ENCODE peak calls at places on chromosomes 6 and 20, in four cellular contexts. V is transverse colon, M is right atrium auricular region, R is PC-9. F is an unnamed sample.

GRCh38 chr6:132060591-132060990 is 109.4 kb upstream of the CCN2 start:
- DNase-seq in V (no peak), M (no peak), R (peak), F (peak)

GRCh38 chr6:109455161-109455501 is 441 bp downstream of the MICAL1 start:
- DNase-seq in V (peak), M (no peak), R (no peak), F (no peak)

GRCh38 chr6:109117346-109118035 is 22.2 kb downstream of the CEP57L1 start:
- DNase-seq in V (peak), M (no peak), R (no peak), F (no peak)

GRCh38 chr6:134394141-134394648 is 76.3 kb upstream of the SGK1 start:
- DNase-seq in V (no peak), M (no peak), R (no peak), F (no peak)

GRCh38 chr20:61864481-61864880 is 201.2 kb downstream of the TAF4 start:
- DNase-seq in V (no peak), M (no peak), R (no peak), F (no peak)

GRCh38 chr6:33607126-33607783 is 13.9 kb upstream of the ITPR3 start:
- DNase-seq in V (no peak), M (no peak), R (no peak), F (no peak)

GRCh38 chr6:163323274-163323673 is 91.2 kb upstream of the QKI start:
- DNase-seq in V (no peak), M (no peak), R (no peak), F (no peak)

GRCh38 chr20:4726710-4727391 is 5.1 kb downstream of the PRND start:
- DNase-seq in V (peak), M (no peak), R (no peak), F (peak)

GRCh38 chr6:157861184-157861583 is 38.1 kb downstream of the SNX9 start:
- DNase-seq in V (no peak), M (no peak), R (no peak), F (no peak)

GRCh38 chr20:44990425-44990824 is 24.1 kb downstream of the STK4 start:
- DNase-seq in V (no peak), M (no peak), R (no peak), F (no peak)

GRCh38 chr6:43912598-43913387 is 142.8 kb downstream of the VEGFA start:
- DNase-seq in V (no peak), M (no peak), R (no peak), F (no peak)

GRCh38 chr6:5259428-5259827 is 1.3 kb downstream of the LYRM4 start:
- DNase-seq in V (no peak), M (no peak), R (no peak), F (no peak)

GRCh38 chr20:53561505-53561904 is 32.1 kb downstream of the ZNF217 start:
- DNase-seq in V (no peak), M (no peak), R (no peak), F (no peak)

GRCh38 chr6:156980515-156980914 is 203.3 kb downstream of the ARID1B start:
- DNase-seq in V (no peak), M (no peak), R (peak), F (no peak)

GRCh38 chr6:121430514-121431460 is 4.7 kb upstream of the GJA1 start:
- DNase-seq in V (no peak), M (no peak), R (no peak), F (peak)
- H3K4me3 ChIP-seq in V (no peak), M (no peak), R (no peak), F (no peak)

DNA sequence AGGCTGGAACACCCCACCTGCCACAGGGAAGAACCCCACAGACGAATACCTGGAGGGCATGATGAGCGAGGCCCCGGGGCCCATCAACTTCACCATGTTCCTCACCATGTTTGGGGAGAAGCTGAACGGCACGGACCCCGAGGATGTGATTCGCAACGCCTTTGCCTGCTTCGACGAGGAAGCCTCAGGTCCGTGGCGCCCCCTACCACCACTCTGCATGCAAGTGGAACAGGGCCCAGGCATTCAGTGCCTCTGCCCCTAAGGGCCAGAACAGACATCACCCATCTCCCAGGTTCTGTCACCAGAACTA is 6.6 kb downstream of the MYL9 start:
- DNase-seq in V (no peak), M (no peak), R (no peak), F (no peak)
- TF ChIP-seq CTCF in V (no peak), M (no peak), R (no peak), F (peak)

DNA sequence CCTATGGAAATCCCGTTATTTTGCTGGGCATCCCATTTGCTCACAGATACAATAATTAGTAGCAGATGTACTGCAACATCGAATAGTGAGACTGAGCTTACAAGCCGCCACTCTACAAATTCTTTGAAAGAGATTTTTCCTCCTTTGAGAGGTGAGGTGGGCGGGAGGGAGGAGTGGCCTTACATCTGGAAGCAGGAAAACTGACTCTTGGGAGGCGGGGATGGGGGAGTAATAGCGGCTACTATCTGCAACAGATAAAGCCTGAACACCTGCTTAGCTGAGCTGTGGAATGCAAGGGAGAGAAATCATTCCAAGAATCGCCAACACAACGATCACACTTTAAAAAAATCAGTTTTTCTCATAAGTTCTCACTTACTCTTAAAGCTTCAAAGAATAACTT is 10.1 kb downstream of the GRIK2 start:
- DNase-seq in V (no peak), M (no peak), R (no peak), F (no peak)
- H3K27ac ChIP-seq in V (no peak), M (no peak), R (no peak), F (no peak)

DNA sequence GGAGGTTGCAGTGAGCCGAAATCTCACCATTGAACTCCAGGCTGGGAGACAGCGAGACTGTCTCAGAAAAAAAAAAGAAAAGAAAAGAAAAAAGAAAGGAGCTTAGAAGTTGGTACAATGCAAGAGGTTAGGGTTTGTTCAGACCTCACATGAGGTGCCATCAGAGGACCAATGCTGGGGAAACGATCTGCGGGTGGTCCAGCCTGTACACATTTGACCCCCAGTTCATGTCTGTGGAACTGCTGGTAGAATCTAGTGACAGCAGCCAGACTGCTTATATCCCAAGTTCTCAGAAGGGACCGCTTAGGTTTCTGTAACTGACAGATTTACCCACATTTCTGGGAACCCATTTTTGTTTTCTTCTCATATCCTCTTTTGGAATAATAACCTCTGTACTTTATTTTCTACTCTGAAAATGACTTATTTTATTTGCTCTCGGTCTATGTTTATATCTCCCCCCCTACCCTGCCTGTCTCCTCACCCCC is 4.7 kb downstream of the PPP1R18 start:
- DNase-seq in V (no peak), M (no peak), R (no peak), F (no peak)
- H3K4me3 ChIP-seq in V (peak), M (peak), R (peak), F (peak)

F was measured in AG04450.